ENCODE peak calls at places on chromosomes 13 and 19, in nine cellular contexts. Y, Q, G, B, N, L, J, A and M are unnamed samples.

GRCh38 chr13:80475718-80476117 is 134.8 kb upstream of the SPRY2 start:
- DNase-seq in Y (no peak), Q (no peak), G (no peak), B (no peak), N (no peak), L (no peak), J (no peak), A (no peak), M (no peak)

GRCh38 chr13:95948646-95949045 is 104.6 kb downstream of the UGGT2 start:
- DNase-seq in Y (no peak), Q (no peak), G (no peak), B (no peak), N (no peak), L (no peak), J (no peak), A (no peak), M (peak)

GRCh38 chr19:16143399-16144215 is at the start of gene HSH2D:
- DNase-seq in Y (peak), Q (no peak), G (no peak), B (peak), N (peak), L (peak), J (no peak), A (no peak), M (peak)

GRCh38 chr19:14138576-14139265 is 2.3 kb upstream of the ASF1B start:
- DNase-seq in Y (no peak), Q (no peak), G (no peak), B (no peak), N (no peak), L (no peak), J (peak), A (no peak), M (no peak)

GRCh38 chr19:40594657-40595077 is 6.5 kb upstream of the LTBP4 start:
- DNase-seq in Y (no peak), Q (no peak), G (peak), B (no peak), N (no peak), L (no peak), J (no peak), A (peak), M (no peak)

GRCh38 chr13:62512194-62513141 is 1096.8 kb upstream of the PCDH20 start:
- DNase-seq in Y (peak), Q (peak), G (peak), B (peak), N (peak), L (no peak), J (peak), A (no peak), M (peak)

GRCh38 chr19:3509566-3509989 is 3.5 kb downstream of the FZR1 start:
- DNase-seq in Y (no peak), Q (no peak), G (no peak), B (no peak), N (no peak), L (no peak), J (no peak), A (no peak), M (no peak)

GRCh38 chr13:97235549-97236206 is 13.5 kb downstream of the MBNL2 start:
- DNase-seq in Y (no peak), Q (peak), G (no peak), B (no peak), N (no peak), L (no peak), J (peak), A (no peak), M (no peak)

GRCh38 chr19:29665826-29666633 is 769 bp downstream of the PLEKHF1 start:
- DNase-seq in Y (no peak), Q (peak), G (no peak), B (no peak), N (no peak), L (no peak), J (no peak), A (no peak), M (no peak)

GRCh38 chr13:91372813-91373420 is 25.4 kb downstream of the MIR17HG start:
- DNase-seq in Y (no peak), Q (no peak), G (no peak), B (peak), N (no peak), L (no peak), J (no peak), A (no peak), M (no peak)

GRCh38 chr19:12834418-12834943 is at the start of gene RTBDN:
- DNase-seq in Y (no peak), Q (no peak), G (no peak), B (no peak), N (no peak), L (no peak), J (no peak), A (no peak), M (no peak)

GRCh38 chr19:32343550-32344262 is 1.7 kb upstream of the ZNF507 start:
- DNase-seq in Y (no peak), Q (no peak), G (peak), B (peak), N (no peak), L (no peak), J (no peak), A (no peak), M (no peak)

GRCh38 chr13:49569993-49570689 is 15.2 kb downstream of the RCBTB1 start:
- DNase-seq in Y (no peak), Q (peak), G (no peak), B (no peak), N (no peak), L (no peak), J (no peak), A (no peak), M (peak)

GRCh38 chr13:100131863-100132574 is 43.1 kb downstream of the PCCA start:
- DNase-seq in Y (peak), Q (peak), G (peak), B (peak), N (no peak), L (no peak), J (peak), A (peak), M (peak)

GRCh38 chr13:21812192-21812626 is 141.3 kb downstream of the FGF9 start:
- DNase-seq in Y (no peak), Q (no peak), G (no peak), B (peak), N (no peak), L (no peak), J (no peak), A (no peak), M (no peak)

GRCh38 chr19:8654591-8655339 is 24.3 kb downstream of the NFILZ start:
- DNase-seq in Y (peak), Q (peak), G (peak), B (no peak), N (no peak), L (peak), J (peak), A (peak), M (peak)

GRCh38 chr13:50910483-50910805 is 853 bp downstream of the RNASEH2B start:
- DNase-seq in Y (peak), Q (peak), G (peak), B (peak), N (no peak), L (no peak), J (peak), A (no peak), M (peak)

GRCh38 chr19:38213911-38214625 is 10.0 kb downstream of the DPF1 start:
- DNase-seq in Y (no peak), Q (no peak), G (peak), B (no peak), N (peak), L (no peak), J (no peak), A (no peak), M (peak)

GRCh38 chr19:7376151-7376852 is 27.6 kb downstream of the ARHGEF18 start:
- DNase-seq in Y (no peak), Q (no peak), G (no peak), B (no peak), N (no peak), L (no peak), J (no peak), A (no peak), M (no peak)

GRCh38 chr13:109725995-109726637 is 60.3 kb downstream of the IRS2 start:
- DNase-seq in Y (no peak), Q (no peak), G (no peak), B (no peak), N (no peak), L (no peak), J (no peak), A (no peak), M (no peak)

GRCh38 chr19:58401825-58402433 is 6.5 kb downstream of the RNF225 start:
- DNase-seq in Y (no peak), Q (no peak), G (no peak), B (no peak), N (no peak), L (no peak), J (no peak), A (no peak), M (no peak)

GRCh38 chr19:38654478-38655079 is 7.1 kb downstream of the ACTN4 start:
- DNase-seq in Y (no peak), Q (no peak), G (peak), B (no peak), N (no peak), L (no peak), J (peak), A (no peak), M (no peak)

GRCh38 chr13:31452525-31452924 is 252.8 kb downstream of the B3GLCT start:
- DNase-seq in Y (no peak), Q (no peak), G (no peak), B (no peak), N (no peak), L (no peak), J (no peak), A (no peak), M (no peak)

GRCh38 chr19:18419195-18419698 is at the start of gene SSBP4:
- DNase-seq in Y (no peak), Q (peak), G (peak), B (peak), N (no peak), L (no peak), J (peak), A (peak), M (peak)
- TF ChIP-seq CTCF in Y (peak), Q (peak), G (peak), B (peak), N (peak), L (peak), J (peak), A (peak), M (no peak)

DNA sequence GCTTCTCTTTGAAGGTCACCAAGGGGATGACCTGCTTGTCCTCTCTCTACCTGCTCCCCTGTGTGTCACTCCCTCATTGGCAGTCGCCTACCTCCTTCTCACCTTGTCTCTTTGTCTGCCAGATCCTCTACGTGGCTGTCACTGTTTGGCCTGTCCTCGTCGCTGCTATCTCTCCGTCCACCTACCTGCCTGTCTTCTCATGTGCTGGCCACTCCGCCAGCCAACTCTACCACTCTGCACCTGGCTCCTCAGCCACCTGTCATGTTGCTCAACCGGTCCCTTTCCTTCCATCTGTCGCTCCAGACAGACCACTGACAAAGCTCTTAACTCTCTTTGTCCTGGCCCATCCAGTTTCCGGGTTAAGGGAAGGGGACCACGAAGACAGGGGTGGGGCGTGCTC is at the start of gene KLK12:
- DNase-seq in Y (no peak), Q (no peak), G (no peak), B (no peak), N (no peak), L (no peak), J (no peak), A (no peak), M (no peak)
- TF ChIP-seq MAX in Y (no peak), Q (no peak), G (no peak), B (no peak), N (no peak), L (no peak), J (no peak), A (no peak), M (no peak)

DNA sequence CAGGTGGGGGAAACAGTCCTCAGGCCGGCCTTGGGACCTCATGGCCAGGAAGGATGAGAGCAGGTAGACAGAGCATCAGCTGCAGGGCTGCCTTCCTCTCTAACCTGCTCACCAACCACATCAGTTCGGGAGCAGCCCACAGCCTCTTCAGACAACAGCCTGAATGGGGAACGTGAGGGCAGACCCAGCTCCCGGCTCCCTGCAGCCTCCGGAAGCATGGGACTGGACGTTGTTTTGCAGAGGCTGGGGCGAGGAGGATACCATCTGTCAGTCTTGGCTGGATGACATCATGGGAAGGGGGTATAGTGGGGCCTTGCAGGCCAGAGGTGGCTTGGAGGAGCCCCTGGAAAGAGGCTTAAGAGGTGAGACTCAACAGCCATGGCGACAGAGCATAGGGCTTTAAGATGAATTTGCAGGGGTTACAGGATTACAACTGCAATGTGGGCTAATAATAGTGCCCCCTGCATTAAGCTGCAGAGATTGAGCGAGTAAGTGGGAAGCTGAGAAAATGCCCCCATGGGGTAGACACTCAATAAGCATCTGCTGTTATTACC is 1.5 kb downstream of the FXYD3 start:
- DNase-seq in Y (no peak), Q (no peak), G (no peak), B (no peak), N (no peak), L (no peak), J (no peak), A (no peak), M (no peak)
- H3K4me3 ChIP-seq in Y (no peak), Q (no peak), G (no peak), B (no peak), N (no peak), L (no peak), J (no peak), A (no peak), M (no peak)

GRCh38 chr13:26047040-26047439 is 4.8 kb downstream of the SHISA2 start:
- DNase-seq in Y (no peak), Q (no peak), G (no peak), B (no peak), N (no peak), L (no peak), J (no peak), A (no peak), M (no peak)

GRCh38 chr13:26048745-26049144 is 3.1 kb downstream of the SHISA2 start:
- DNase-seq in Y (no peak), Q (peak), G (no peak), B (no peak), N (no peak), L (no peak), J (no peak), A (no peak), M (no peak)

GRCh38 chr13:26042781-26043180 is 9.0 kb downstream of the SHISA2 start:
- DNase-seq in Y (no peak), Q (no peak), G (no peak), B (no peak), N (no peak), L (no peak), J (no peak), A (no peak), M (no peak)

GRCh38 chr13:26045123-26045522 is 6.7 kb downstream of the SHISA2 start:
- DNase-seq in Y (no peak), Q (no peak), G (no peak), B (no peak), N (no peak), L (no peak), J (no peak), A (no peak), M (no peak)

GRCh38 chr13:26046639-26047038 is 5.2 kb downstream of the SHISA2 start:
- DNase-seq in Y (no peak), Q (no peak), G (no peak), B (no peak), N (no peak), L (no peak), J (no peak), A (no peak), M (no peak)
- TF ChIP-seq CTCF in Y (no peak), Q (no peak), G (no peak), B (no peak), N (no peak), L (no peak), J (no peak), A (no peak), M (no peak)

GRCh38 chr13:25821761-25822160 is 230.1 kb downstream of the SHISA2 start:
- DNase-seq in Y (no peak), Q (no peak), G (no peak), B (no peak), N (no peak), L (no peak), J (no peak), A (no peak), M (no peak)
- TF ChIP-seq MAX in Y (no peak), Q (no peak), G (no peak), B (no peak), N (no peak), L (no peak), J (no peak), A (no peak), M (no peak)

GRCh38 chr13:67736646-67737420 is 506.7 kb upstream of the PCDH9 start:
- DNase-seq in Y (no peak), Q (peak), G (peak), B (peak), N (no peak), L (peak), J (no peak), A (no peak), M (peak)
- H3K4me3 ChIP-seq in Y (no peak), Q (peak), G (no peak), B (no peak), N (no peak), L (no peak), J (no peak), A (no peak), M (no peak)

GRCh38 chr19:35055715-35056179 is 14.2 kb downstream of the HPN start:
- DNase-seq in Y (no peak), Q (no peak), G (peak), B (no peak), N (no peak), L (peak), J (no peak), A (no peak), M (no peak)
- TF ChIP-seq CTCF in Y (peak), Q (peak), G (peak), B (peak), N (peak), L (peak), J (no peak), A (peak), M (peak)

GRCh38 chr13:94309997-94310842 is 169.3 kb downstream of the DCT start:
- DNase-seq in Y (no peak), Q (no peak), G (peak), B (no peak), N (no peak), L (no peak), J (peak), A (no peak), M (no peak)
- TF ChIP-seq MAX in Y (no peak), Q (peak), G (no peak), B (no peak), N (no peak), L (no peak), J (no peak), A (no peak), M (no peak)

DNA sequence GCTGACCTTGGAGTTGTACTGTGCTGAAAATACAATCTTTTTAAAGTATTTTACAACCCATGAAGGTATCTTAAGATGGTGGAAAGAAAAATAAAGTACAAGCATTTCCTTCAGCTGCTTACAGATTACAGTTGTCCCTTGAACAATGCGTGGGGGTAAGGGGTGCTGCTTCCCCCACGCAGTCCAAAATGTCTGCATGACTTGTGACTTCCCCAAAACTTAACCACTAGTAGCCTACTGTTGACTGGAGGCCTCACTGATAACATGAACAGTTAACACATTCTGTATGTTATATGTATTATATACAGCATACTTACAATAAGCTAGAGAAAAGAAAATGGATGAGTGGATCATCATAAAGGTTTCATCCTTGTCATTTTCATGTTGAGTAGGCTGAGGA is 45.3 kb upstream of the ZNF599 start:
- DNase-seq in Y (no peak), Q (no peak), G (no peak), B (no peak), N (no peak), L (no peak), J (no peak), A (no peak), M (peak)
- H3K4me3 ChIP-seq in Y (no peak), Q (no peak), G (no peak), B (no peak), N (no peak), L (no peak), J (no peak), A (no peak), M (no peak)

GRCh38 chr13:29892149-29892548 is 41.7 kb upstream of the UBL3 start:
- DNase-seq in Y (no peak), Q (no peak), G (no peak), B (no peak), N (no peak), L (no peak), J (no peak), A (no peak), M (no peak)
- TF ChIP-seq CTCF in Y (no peak), Q (no peak), G (no peak), B (no peak), N (no peak), L (no peak), J (no peak), A (no peak), M (no peak)